ENCODE peak calls at places on chromosomes 2 and 18, in six cellular contexts. One of them, this sample, is unnamed.

GRCh38 chr2:144519934-144520717 is at the start of gene ZEB2:
- DNase-seq in GM23248: peak; percentile 92
- DNase-seq in NT2/D1: no peak
- DNase-seq in H9: peak; percentile 45
- DNase-seq in mesendoderm: peak; percentile 83
- DNase-seq in IMR-90: peak; percentile 84
- DNase-seq in this sample: peak; percentile 89

GRCh38 chr18:49585781-49586663 is 24.2 kb downstream of the LIPG start:
- DNase-seq in mesendoderm: peak; percentile 93
- DNase-seq in IMR-90: no peak
- DNase-seq in H9: no peak
- DNase-seq in GM23248: no peak
- DNase-seq in NT2/D1: peak; percentile 30
- DNase-seq in this sample: peak; percentile 26

GRCh38 chr18:3463052-3463451 is 13.1 kb downstream of the TGIF1 start:
- DNase-seq in IMR-90: peak; percentile 56
- DNase-seq in H9: no peak
- DNase-seq in mesendoderm: no peak
- DNase-seq in GM23248: peak; percentile 79
- DNase-seq in NT2/D1: no peak
- DNase-seq in this sample: no peak

GRCh38 chr2:169507698-169508097 is 1.8 kb upstream of the KLHL41 start:
- DNase-seq in GM23248: peak; percentile 69
- DNase-seq in IMR-90: peak; percentile 78
- DNase-seq in NT2/D1: no peak
- DNase-seq in mesendoderm: no peak
- DNase-seq in H9: no peak
- DNase-seq in this sample: no peak

GRCh38 chr2:65231892-65232477 is 4.4 kb downstream of the ACTR2 start:
- DNase-seq in H9: no peak
- DNase-seq in GM23248: peak; percentile 90
- DNase-seq in IMR-90: peak; percentile 38
- DNase-seq in NT2/D1: no peak
- DNase-seq in mesendoderm: peak; percentile 33
- DNase-seq in this sample: no peak

GRCh38 chr2:18311413-18311812 is 249.0 kb downstream of the RDH14 start:
- DNase-seq in H9: no peak
- DNase-seq in mesendoderm: no peak
- DNase-seq in GM23248: peak; percentile 82
- DNase-seq in IMR-90: peak; percentile 64
- DNase-seq in NT2/D1: no peak
- DNase-seq in this sample: no peak

GRCh38 chr2:77831068-77831467 is 308.9 kb upstream of the LRRTM4 start:
- DNase-seq in GM23248: no peak
- DNase-seq in mesendoderm: no peak
- DNase-seq in H9: no peak
- DNase-seq in IMR-90: no peak
- DNase-seq in NT2/D1: no peak
- DNase-seq in this sample: no peak

GRCh38 chr18:11203998-11204397 is 54.6 kb upstream of the PIEZO2 start:
- DNase-seq in mesendoderm: no peak
- DNase-seq in IMR-90: no peak
- DNase-seq in GM23248: no peak
- DNase-seq in NT2/D1: no peak
- DNase-seq in H9: no peak
- DNase-seq in this sample: no peak

GRCh38 chr2:145760781-145761649 is 1241.1 kb upstream of the ZEB2 start:
- DNase-seq in GM23248: peak; percentile 65
- DNase-seq in H9: no peak
- DNase-seq in mesendoderm: peak; percentile 83
- DNase-seq in IMR-90: peak; percentile 79
- DNase-seq in NT2/D1: no peak
- DNase-seq in this sample: peak; percentile 5

GRCh38 chr18:49020621-49021021 is 69.9 kb upstream of the SMAD7 start:
- DNase-seq in H9: peak; percentile 25
- DNase-seq in IMR-90: peak; percentile 17
- DNase-seq in GM23248: peak; percentile 60
- DNase-seq in NT2/D1: no peak
- DNase-seq in mesendoderm: no peak
- DNase-seq in this sample: no peak

GRCh38 chr18:47873625-47874024 is 56.8 kb downstream of the SMAD2 start:
- DNase-seq in NT2/D1: no peak
- DNase-seq in IMR-90: no peak
- DNase-seq in GM23248: no peak
- DNase-seq in H9: no peak
- DNase-seq in mesendoderm: no peak
- DNase-seq in this sample: no peak

GRCh38 chr18:50947899-50948298 is 19.9 kb upstream of the ELAC1 start:
- DNase-seq in H9: no peak
- DNase-seq in NT2/D1: no peak
- DNase-seq in IMR-90: peak; percentile 53
- DNase-seq in GM23248: peak; percentile 61
- DNase-seq in mesendoderm: no peak
- DNase-seq in this sample: no peak
- H3K9ac ChIP-seq in H9: no peak overlapping the region
- H3K9ac ChIP-seq in NT2/D1: no peak overlapping the region
- H3K9ac ChIP-seq in IMR-90: no peak overlapping the region
- H3K9ac ChIP-seq in GM23248: no peak overlapping the region
- H3K9ac ChIP-seq in mesendoderm: no peak overlapping the region
- H3K9ac ChIP-seq in this sample: no peak overlapping the region

DNA sequence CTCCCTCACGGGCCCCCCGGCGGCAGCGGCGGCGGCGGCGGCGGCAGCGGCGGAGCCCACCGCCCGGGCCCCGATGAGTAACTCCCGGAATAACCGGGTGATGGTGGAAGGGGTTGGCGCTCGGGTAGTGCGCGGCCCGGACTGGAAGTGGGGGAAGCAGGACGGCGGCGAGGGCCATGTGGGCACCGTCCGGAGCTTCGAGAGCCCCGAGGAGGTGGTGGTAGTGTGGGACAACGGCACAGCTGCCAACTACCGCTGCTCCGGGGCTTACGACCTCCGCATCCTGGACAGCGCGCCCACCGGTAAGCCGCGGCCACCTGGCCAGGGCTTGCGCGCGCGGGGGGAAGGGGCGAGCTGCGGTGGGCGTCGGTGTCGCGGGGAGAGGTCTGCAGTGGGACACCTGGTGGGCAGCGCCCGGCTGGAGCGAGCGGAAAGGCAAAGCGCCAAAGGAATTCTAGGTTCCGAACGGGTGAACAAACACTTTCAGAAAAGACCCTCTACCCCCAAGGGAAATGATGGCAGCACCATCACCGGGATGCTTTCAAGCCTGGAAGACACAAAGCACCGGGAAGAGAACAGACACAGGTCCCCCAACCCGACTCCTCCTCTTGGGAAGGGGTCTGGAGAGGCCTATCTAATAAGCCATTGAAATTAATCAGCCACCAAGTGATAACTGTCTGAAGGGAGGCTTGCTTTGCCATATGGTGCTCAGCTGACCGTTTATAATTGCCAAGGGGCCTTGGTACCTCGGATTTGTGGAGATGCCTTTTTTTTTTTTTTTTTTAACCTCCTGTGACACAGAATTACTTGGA is 1.1 kb downstream of the MIB1 start:
- DNase-seq in IMR-90: peak; percentile 9
- DNase-seq in H9: peak; percentile 35
- DNase-seq in NT2/D1: no peak
- DNase-seq in GM23248: peak; percentile 48
- DNase-seq in mesendoderm: peak; percentile 54
- DNase-seq in this sample: no peak
- H3K9ac ChIP-seq in IMR-90: peak overlapping the region; percentile 58
- H3K9ac ChIP-seq in H9: peak overlapping the region; percentile 63
- H3K9ac ChIP-seq in NT2/D1: peak overlapping the region; percentile 92
- H3K9ac ChIP-seq in GM23248: peak overlapping the region; percentile 95
- H3K9ac ChIP-seq in mesendoderm: peak overlapping the region; percentile 62
- H3K9ac ChIP-seq in this sample: peak overlapping the region; percentile 74

DNA sequence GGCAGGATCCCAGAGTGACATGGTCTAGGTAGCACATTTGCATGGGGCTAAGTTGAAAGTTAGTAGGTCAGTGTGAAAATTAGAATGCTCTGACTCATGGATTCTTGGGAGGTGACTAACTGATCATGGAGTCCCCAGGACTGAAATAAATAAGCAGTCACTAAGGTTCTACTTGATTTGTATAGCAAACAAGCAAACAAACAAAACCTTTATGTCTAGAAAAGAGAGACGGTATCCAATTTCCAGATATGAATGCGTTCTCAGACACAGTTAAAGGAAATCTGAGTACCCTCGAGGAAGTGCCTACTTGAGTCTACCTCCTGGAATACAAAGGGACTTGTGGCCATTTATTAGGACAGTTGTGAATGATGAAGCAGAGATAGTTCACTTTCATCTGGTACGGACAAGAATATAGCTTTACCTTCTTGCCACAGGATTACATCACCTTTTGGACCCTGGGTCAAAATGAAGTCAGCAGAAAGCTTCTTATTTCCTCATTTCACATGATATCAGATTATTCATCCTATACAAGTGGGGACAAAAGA is 54.3 kb upstream of the AGPS start:
- DNase-seq in NT2/D1: no peak
- DNase-seq in mesendoderm: peak; percentile 94
- DNase-seq in IMR-90: peak; percentile 68
- DNase-seq in GM23248: peak; percentile 73
- DNase-seq in H9: no peak
- DNase-seq in this sample: no peak
- H3K9ac ChIP-seq in NT2/D1: no peak overlapping the region
- H3K9ac ChIP-seq in mesendoderm: no peak overlapping the region
- H3K9ac ChIP-seq in IMR-90: no peak overlapping the region
- H3K9ac ChIP-seq in GM23248: no peak overlapping the region
- H3K9ac ChIP-seq in H9: no peak overlapping the region
- H3K9ac ChIP-seq in this sample: no peak overlapping the region

GRCh38 chr18:41972067-41973000 is 17.3 kb downstream of the PIK3C3 start:
- DNase-seq in NT2/D1: no peak
- DNase-seq in H9: no peak
- DNase-seq in IMR-90: no peak
- DNase-seq in mesendoderm: no peak
- DNase-seq in GM23248: no peak
- DNase-seq in this sample: no peak

GRCh38 chr18:41975287-41975683 is 20.3 kb downstream of the PIK3C3 start:
- DNase-seq in H9: no peak
- DNase-seq in mesendoderm: no peak
- DNase-seq in GM23248: no peak
- DNase-seq in IMR-90: no peak
- DNase-seq in NT2/D1: no peak
- DNase-seq in this sample: no peak

GRCh38 chr18:41977233-41977632 is 22.2 kb downstream of the PIK3C3 start:
- DNase-seq in NT2/D1: no peak
- DNase-seq in mesendoderm: no peak
- DNase-seq in GM23248: no peak
- DNase-seq in IMR-90: no peak
- DNase-seq in H9: no peak
- DNase-seq in this sample: no peak

GRCh38 chr18:41974661-41975286 is 19.7 kb downstream of the PIK3C3 start:
- DNase-seq in GM23248: no peak
- DNase-seq in H9: no peak
- DNase-seq in NT2/D1: no peak
- DNase-seq in mesendoderm: peak; percentile 21
- DNase-seq in IMR-90: no peak
- DNase-seq in this sample: no peak

GRCh38 chr18:41973989-41974388 is 19.0 kb downstream of the PIK3C3 start:
- DNase-seq in GM23248: no peak
- DNase-seq in NT2/D1: no peak
- DNase-seq in H9: no peak
- DNase-seq in mesendoderm: no peak
- DNase-seq in IMR-90: no peak
- DNase-seq in this sample: no peak
- H3K9ac ChIP-seq in GM23248: no peak overlapping the region
- H3K9ac ChIP-seq in NT2/D1: no peak overlapping the region
- H3K9ac ChIP-seq in H9: no peak overlapping the region
- H3K9ac ChIP-seq in mesendoderm: no peak overlapping the region
- H3K9ac ChIP-seq in IMR-90: no peak overlapping the region
- H3K9ac ChIP-seq in this sample: no peak overlapping the region

GRCh38 chr2:38546064-38546463 is 56.7 kb downstream of the HNRNPLL start:
- DNase-seq in GM23248: no peak
- DNase-seq in IMR-90: no peak
- DNase-seq in NT2/D1: no peak
- DNase-seq in H9: no peak
- DNase-seq in mesendoderm: no peak
- DNase-seq in this sample: no peak
- H3K9ac ChIP-seq in GM23248: no peak overlapping the region
- H3K9ac ChIP-seq in IMR-90: no peak overlapping the region
- H3K9ac ChIP-seq in NT2/D1: no peak overlapping the region
- H3K9ac ChIP-seq in H9: no peak overlapping the region
- H3K9ac ChIP-seq in mesendoderm: no peak overlapping the region
- H3K9ac ChIP-seq in this sample: no peak overlapping the region

GRCh38 chr2:161120775-161121174 is 39.5 kb upstream of the TANK start:
- DNase-seq in GM23248: no peak
- DNase-seq in NT2/D1: no peak
- DNase-seq in mesendoderm: peak; percentile 77
- DNase-seq in IMR-90: no peak
- DNase-seq in H9: no peak
- DNase-seq in this sample: no peak

GRCh38 chr2:161122772-161123530 is 37.3 kb upstream of the TANK start:
- DNase-seq in NT2/D1: peak; percentile 23
- DNase-seq in GM23248: peak; percentile 91
- DNase-seq in H9: no peak
- DNase-seq in mesendoderm: peak; percentile 90
- DNase-seq in IMR-90: peak; percentile 93
- DNase-seq in this sample: no peak

GRCh38 chr2:161121622-161122021 is 38.6 kb upstream of the TANK start:
- DNase-seq in mesendoderm: no peak
- DNase-seq in IMR-90: no peak
- DNase-seq in H9: no peak
- DNase-seq in NT2/D1: no peak
- DNase-seq in GM23248: no peak
- DNase-seq in this sample: no peak

GRCh38 chr2:161124186-161124585 is 36.0 kb upstream of the TANK start:
- DNase-seq in IMR-90: no peak
- DNase-seq in mesendoderm: no peak
- DNase-seq in NT2/D1: no peak
- DNase-seq in GM23248: no peak
- DNase-seq in H9: no peak
- DNase-seq in this sample: no peak

DNA sequence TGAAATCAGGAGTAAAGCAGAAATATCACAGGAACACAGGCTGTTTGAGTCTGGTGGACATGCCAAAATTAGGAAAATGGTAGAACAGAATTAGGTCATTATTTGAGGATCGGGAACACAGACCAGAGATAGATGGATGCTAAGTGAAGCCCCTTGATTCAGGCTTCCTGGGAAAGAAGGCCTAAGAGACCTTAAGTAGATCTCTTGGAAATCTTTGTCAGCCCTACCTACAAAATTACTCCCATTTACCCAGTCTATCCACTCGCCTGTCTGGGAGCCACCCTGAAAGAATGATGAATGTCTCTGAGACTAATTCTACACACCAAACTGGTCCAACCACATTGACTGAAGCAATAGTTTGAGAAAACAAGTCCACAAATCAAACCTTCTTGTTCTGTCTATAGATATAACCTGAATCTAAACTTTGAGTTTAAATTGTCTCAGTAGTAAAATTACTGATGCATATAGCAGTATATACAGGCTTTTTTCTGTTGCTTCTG is 36.6 kb upstream of the TANK start:
- DNase-seq in IMR-90: no peak
- DNase-seq in mesendoderm: no peak
- DNase-seq in NT2/D1: no peak
- DNase-seq in GM23248: no peak
- DNase-seq in H9: no peak
- DNase-seq in this sample: no peak
- H3K9ac ChIP-seq in IMR-90: peak overlapping the region; percentile 42
- H3K9ac ChIP-seq in mesendoderm: no peak overlapping the region
- H3K9ac ChIP-seq in NT2/D1: no peak overlapping the region
- H3K9ac ChIP-seq in GM23248: peak overlapping the region; percentile 68
- H3K9ac ChIP-seq in H9: peak overlapping the region; percentile 8
- H3K9ac ChIP-seq in this sample: no peak overlapping the region

GRCh38 chr2:210271300-210271699 is 43.7 kb downstream of the MYL1 start:
- DNase-seq in H9: no peak
- DNase-seq in GM23248: no peak
- DNase-seq in IMR-90: no peak
- DNase-seq in NT2/D1: no peak
- DNase-seq in mesendoderm: no peak
- DNase-seq in this sample: no peak
- H3K9ac ChIP-seq in H9: no peak overlapping the region
- H3K9ac ChIP-seq in GM23248: no peak overlapping the region
- H3K9ac ChIP-seq in IMR-90: no peak overlapping the region
- H3K9ac ChIP-seq in NT2/D1: no peak overlapping the region
- H3K9ac ChIP-seq in mesendoderm: no peak overlapping the region
- H3K9ac ChIP-seq in this sample: no peak overlapping the region